ENCODE peak calls at places on chromosomes 6 and 20, in five cellular contexts. One of them, this sample, is unnamed.

GRCh38 chr6:32183483-32184083 is 470 bp downstream of the AGER start:
- DNase-seq in body of pancreas: no peak
- DNase-seq in neural progenitor cell: no peak
- DNase-seq in HFF-Myc: no peak
- DNase-seq in astrocyte of the cerebellum: no peak
- DNase-seq in this sample: no peak

GRCh38 chr6:150005761-150006651 is 19.3 kb downstream of the RAET1L start:
- DNase-seq in HFF-Myc: no peak
- DNase-seq in astrocyte of the cerebellum: no peak
- DNase-seq in neural progenitor cell: no peak
- DNase-seq in body of pancreas: no peak
- DNase-seq in this sample: no peak

GRCh38 chr6:2103644-2104523 is 141.5 kb downstream of the GMDS start:
- DNase-seq in astrocyte of the cerebellum: peak
- DNase-seq in HFF-Myc: no peak
- DNase-seq in body of pancreas: no peak
- DNase-seq in neural progenitor cell: no peak
- DNase-seq in this sample: no peak

GRCh38 chr20:62367136-62367482 is at the start of gene LAMA5:
- DNase-seq in body of pancreas: peak
- DNase-seq in HFF-Myc: no peak
- DNase-seq in neural progenitor cell: peak
- DNase-seq in astrocyte of the cerebellum: no peak
- DNase-seq in this sample: no peak

GRCh38 chr6:167116109-167116837 is 6.6 kb upstream of the CCR6 start:
- DNase-seq in astrocyte of the cerebellum: no peak
- DNase-seq in neural progenitor cell: no peak
- DNase-seq in HFF-Myc: no peak
- DNase-seq in body of pancreas: peak
- DNase-seq in this sample: no peak

GRCh38 chr20:41991412-41991811 is 373.2 kb upstream of the CHD6 start:
- DNase-seq in astrocyte of the cerebellum: no peak
- DNase-seq in neural progenitor cell: no peak
- DNase-seq in HFF-Myc: no peak
- DNase-seq in body of pancreas: no peak
- DNase-seq in this sample: no peak

GRCh38 chr6:4788953-4789584 is 12.9 kb downstream of the CDYL start:
- DNase-seq in body of pancreas: no peak
- DNase-seq in astrocyte of the cerebellum: no peak
- DNase-seq in neural progenitor cell: peak
- DNase-seq in HFF-Myc: no peak
- DNase-seq in this sample: no peak

GRCh38 chr20:64053841-64054661 is 4.6 kb upstream of the SOX18 start:
- DNase-seq in body of pancreas: no peak
- DNase-seq in astrocyte of the cerebellum: no peak
- DNase-seq in neural progenitor cell: peak
- DNase-seq in HFF-Myc: no peak
- DNase-seq in this sample: no peak

GRCh38 chr6:136920216-136920857 is 1.8 kb upstream of the SLC35D3 start:
- DNase-seq in neural progenitor cell: peak
- DNase-seq in body of pancreas: no peak
- DNase-seq in HFF-Myc: no peak
- DNase-seq in astrocyte of the cerebellum: no peak
- DNase-seq in this sample: no peak

GRCh38 chr6:19835605-19836004 is 1.6 kb upstream of the ID4 start:
- DNase-seq in HFF-Myc: no peak
- DNase-seq in body of pancreas: no peak
- DNase-seq in neural progenitor cell: no peak
- DNase-seq in astrocyte of the cerebellum: no peak
- DNase-seq in this sample: no peak

GRCh38 chr20:22795897-22796296 is 211.5 kb upstream of the FOXA2 start:
- DNase-seq in HFF-Myc: peak
- DNase-seq in astrocyte of the cerebellum: peak
- DNase-seq in body of pancreas: peak
- DNase-seq in neural progenitor cell: peak
- DNase-seq in this sample: peak

DNA sequence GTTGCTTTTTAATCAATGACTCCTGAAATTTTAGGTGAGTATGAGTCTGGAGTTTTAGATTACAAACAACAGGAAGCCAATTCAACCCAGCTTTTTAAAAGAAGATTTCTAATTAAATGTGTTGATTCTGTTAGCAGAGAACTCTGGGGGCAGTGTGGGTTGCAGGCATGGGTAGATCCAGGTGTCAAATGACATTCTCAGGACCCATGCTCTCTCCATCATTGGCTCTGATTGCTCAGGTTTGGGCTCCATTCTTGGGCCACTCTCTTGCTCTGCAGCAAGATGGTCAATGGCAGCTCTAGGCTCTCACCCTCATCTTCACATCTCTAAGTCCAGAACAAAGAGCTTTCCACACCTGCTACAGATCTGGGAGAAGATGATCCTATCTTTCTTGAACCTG is 463.7 kb downstream of the PREX1 start:
- DNase-seq in body of pancreas: no peak
- DNase-seq in neural progenitor cell: no peak
- DNase-seq in HFF-Myc: no peak
- DNase-seq in astrocyte of the cerebellum: no peak
- DNase-seq in this sample: no peak
- H3K4me3 ChIP-seq in body of pancreas: no peak
- H3K4me3 ChIP-seq in neural progenitor cell: no peak
- H3K4me3 ChIP-seq in HFF-Myc: no peak
- H3K4me3 ChIP-seq in astrocyte of the cerebellum: no peak
- H3K4me3 ChIP-seq in this sample: no peak

GRCh38 chr20:51022803-51023616 is at the start of gene KCNG1:
- DNase-seq in HFF-Myc: no peak
- DNase-seq in neural progenitor cell: peak
- DNase-seq in body of pancreas: peak
- DNase-seq in astrocyte of the cerebellum: no peak
- DNase-seq in this sample: peak
- TF ChIP-seq CTCF in HFF-Myc: no peak
- TF ChIP-seq CTCF in neural progenitor cell: peak
- TF ChIP-seq CTCF in body of pancreas: no peak
- TF ChIP-seq CTCF in astrocyte of the cerebellum: no peak
- TF ChIP-seq CTCF in this sample: no peak

GRCh38 chr20:51380401-51381385 is 161.8 kb downstream of the NFATC2 start:
- DNase-seq in neural progenitor cell: no peak
- DNase-seq in body of pancreas: no peak
- DNase-seq in HFF-Myc: no peak
- DNase-seq in astrocyte of the cerebellum: no peak
- DNase-seq in this sample: no peak
- H3K4me3 ChIP-seq in neural progenitor cell: no peak
- H3K4me3 ChIP-seq in body of pancreas: no peak
- H3K4me3 ChIP-seq in HFF-Myc: no peak
- H3K4me3 ChIP-seq in astrocyte of the cerebellum: no peak
- H3K4me3 ChIP-seq in this sample: no peak

DNA sequence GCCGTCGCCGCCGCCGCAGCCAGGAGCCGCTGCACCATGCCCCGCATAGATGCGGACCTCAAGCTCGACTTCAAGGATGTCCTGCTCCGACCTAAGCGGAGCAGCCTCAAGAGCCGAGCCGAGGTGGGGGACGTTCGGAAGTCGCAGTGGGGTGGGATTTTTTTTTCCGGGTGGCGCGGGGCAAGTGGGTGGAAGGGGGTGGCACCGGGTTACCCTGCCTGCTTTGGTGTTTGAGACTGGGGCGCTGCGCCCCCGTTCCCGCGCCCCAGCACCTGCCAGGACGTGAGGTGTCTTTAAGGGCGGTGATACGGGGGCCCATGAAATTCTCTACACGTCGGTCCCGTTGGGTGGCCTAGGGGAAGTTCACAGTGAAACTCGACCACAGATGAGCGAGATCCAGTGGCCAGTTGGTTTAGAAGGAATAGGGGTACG is 287 bp downstream of the GMPR start:
- DNase-seq in neural progenitor cell: no peak
- DNase-seq in astrocyte of the cerebellum: no peak
- DNase-seq in HFF-Myc: no peak
- DNase-seq in body of pancreas: no peak
- DNase-seq in this sample: no peak
- TF ChIP-seq CTCF in neural progenitor cell: no peak
- TF ChIP-seq CTCF in astrocyte of the cerebellum: no peak
- TF ChIP-seq CTCF in HFF-Myc: no peak
- TF ChIP-seq CTCF in body of pancreas: no peak
- TF ChIP-seq CTCF in this sample: no peak

GRCh38 chr6:96899019-96899418 is 1.3 kb upstream of the NDUFAF4 start:
- DNase-seq in astrocyte of the cerebellum: peak
- DNase-seq in body of pancreas: no peak
- DNase-seq in HFF-Myc: peak
- DNase-seq in neural progenitor cell: peak
- DNase-seq in this sample: no peak
- H3K4me3 ChIP-seq in astrocyte of the cerebellum: no peak
- H3K4me3 ChIP-seq in body of pancreas: no peak
- H3K4me3 ChIP-seq in HFF-Myc: no peak
- H3K4me3 ChIP-seq in neural progenitor cell: no peak
- H3K4me3 ChIP-seq in this sample: no peak